ENCODE peak calls at places on chromosomes 3 and 15, in nine cellular contexts. A, M, G, L, H, F, I, P and K are unnamed samples.

GRCh38 chr3:113228969-113229368 is 17.6 kb downstream of the BOC start:
- DNase-seq in A (no peak), M (no peak), G (no peak), L (no peak), H (no peak), F (no peak), I (no peak), P (no peak), K (peak)

GRCh38 chr3:133925960-133926735 is 30.5 kb upstream of the RAB6B start:
- DNase-seq in A (no peak), M (no peak), G (no peak), L (no peak), H (no peak), F (no peak), I (no peak), P (no peak), K (no peak)

GRCh38 chr3:157544501-157545139 is 41.4 kb upstream of the VEPH1 start:
- DNase-seq in A (no peak), M (no peak), G (no peak), L (no peak), H (no peak), F (no peak), I (no peak), P (no peak), K (no peak)

GRCh38 chr3:96814581-96815567 is at the start of gene EPHA6:
- DNase-seq in A (no peak), M (peak), G (no peak), L (no peak), H (peak), F (no peak), I (no peak), P (no peak), K (no peak)

GRCh38 chr15:71125831-71126453 is 10.7 kb downstream of the THSD4 start:
- DNase-seq in A (no peak), M (peak), G (no peak), L (no peak), H (no peak), F (no peak), I (no peak), P (no peak), K (no peak)

GRCh38 chr15:27798807-27799206 is 300.3 kb downstream of the OCA2 start:
- DNase-seq in A (no peak), M (no peak), G (no peak), L (no peak), H (no peak), F (no peak), I (no peak), P (no peak), K (no peak)

GRCh38 chr15:99954361-99955180 is 221.3 kb upstream of the LYSMD4 start:
- DNase-seq in A (no peak), M (no peak), G (no peak), L (no peak), H (no peak), F (no peak), I (no peak), P (no peak), K (peak)

GRCh38 chr3:184543848-184544512 is 17.6 kb upstream of the EPHB3 start:
- DNase-seq in A (peak), M (peak), G (peak), L (peak), H (peak), F (peak), I (peak), P (peak), K (peak)

GRCh38 chr3:64022451-64023186 is 675 bp downstream of the PSMD6 start:
- DNase-seq in A (no peak), M (peak), G (no peak), L (no peak), H (no peak), F (no peak), I (no peak), P (peak), K (no peak)

GRCh38 chr3:35663471-35663870 is 24.1 kb downstream of the ARPP21 start:
- DNase-seq in A (no peak), M (no peak), G (no peak), L (no peak), H (no peak), F (no peak), I (no peak), P (no peak), K (no peak)

GRCh38 chr15:91168457-91168856 is 68.4 kb downstream of the SV2B start:
- DNase-seq in A (no peak), M (no peak), G (no peak), L (no peak), H (no peak), F (no peak), I (no peak), P (no peak), K (no peak)

GRCh38 chr3:39000008-39000450 is 51.7 kb downstream of the SCN11A start:
- DNase-seq in A (peak), M (peak), G (no peak), L (peak), H (no peak), F (no peak), I (no peak), P (no peak), K (no peak)

GRCh38 chr3:58564456-58565160 is 12.6 kb downstream of the FAM107A start:
- DNase-seq in A (peak), M (no peak), G (no peak), L (no peak), H (no peak), F (no peak), I (peak), P (no peak), K (no peak)

GRCh38 chr3:124730129-124730919 is at the start of gene UMPS:
- DNase-seq in A (peak), M (peak), G (peak), L (peak), H (peak), F (peak), I (peak), P (peak), K (peak)

GRCh38 chr3:114827495-114827894 is 319.6 kb downstream of the ZBTB20 start:
- DNase-seq in A (peak), M (peak), G (no peak), L (peak), H (no peak), F (no peak), I (peak), P (no peak), K (no peak)

GRCh38 chr3:127555108-127555507 is 35.4 kb downstream of the TPRA1 start:
- DNase-seq in A (no peak), M (no peak), G (no peak), L (no peak), H (no peak), F (no peak), I (no peak), P (no peak), K (no peak)

GRCh38 chr3:81245505-81245904 is 515.9 kb downstream of the GBE1 start:
- DNase-seq in A (no peak), M (no peak), G (no peak), L (no peak), H (no peak), F (no peak), I (no peak), P (no peak), K (no peak)

GRCh38 chr3:122322095-122323075 is 2.7 kb upstream of the CSTA start:
- DNase-seq in A (no peak), M (no peak), G (no peak), L (no peak), H (no peak), F (no peak), I (no peak), P (no peak), K (no peak)

GRCh38 chr3:73608805-73609641 is 15.7 kb downstream of the PDZRN3 start:
- DNase-seq in A (no peak), M (no peak), G (no peak), L (no peak), H (no peak), F (no peak), I (no peak), P (no peak), K (no peak)

GRCh38 chr3:71486831-71487230 is 96.7 kb downstream of the FOXP1 start:
- DNase-seq in A (no peak), M (no peak), G (no peak), L (no peak), H (no peak), F (no peak), I (no peak), P (no peak), K (no peak)

GRCh38 chr3:40458473-40458872 is 1.3 kb downstream of the RPL14 start:
- DNase-seq in A (no peak), M (no peak), G (no peak), L (no peak), H (no peak), F (no peak), I (no peak), P (no peak), K (no peak)

GRCh38 chr3:120162400-120162799 is 68.2 kb upstream of the GSK3B start:
- DNase-seq in A (peak), M (no peak), G (no peak), L (no peak), H (no peak), F (no peak), I (no peak), P (no peak), K (no peak)

GRCh38 chr3:33377931-33378330 is 62.3 kb downstream of the UBP1 start:
- DNase-seq in A (peak), M (no peak), G (no peak), L (no peak), H (no peak), F (no peak), I (no peak), P (no peak), K (no peak)